ENCODE peak calls at places on chromosome 20, in seven cellular contexts. D is upper lobe of right lung, Z is left ventricle myocardium inferior, I is tibial nerve, T is dorsolateral prefrontal cortex, W is cardiac muscle cell, K is thoracic aorta. R is an unnamed sample. For H3K27me3, the result is how much of the 10 kb centered on the place peaks cover.

GRCh38 chr20:11851646-11852045 is 66.0 kb upstream of the BTBD3 start:
- DNase-seq in K (no peak), D (no peak), Z (no peak), T (no peak), W (no peak), I (no peak), R (no peak)

GRCh38 chr20:49433387-49433786 is 49.1 kb downstream of the KCNB1 start:
- DNase-seq in T (no peak), D (no peak), W (no peak), I (no peak), Z (no peak), K (no peak), R (no peak)

GRCh38 chr20:43909720-43910119 is 4.9 kb upstream of the TOX2 start:
- DNase-seq in W (no peak), Z (no peak), T (no peak), K (no peak), D (no peak), I (no peak), R (no peak)

GRCh38 chr20:42779216-42779615 is 410.5 kb downstream of the PTPRT start:
- DNase-seq in W (no peak), T (no peak), K (no peak), D (no peak), Z (no peak), I (no peak), R (no peak)

GRCh38 chr20:1429143-1429728 is 36.4 kb upstream of the FKBP1A start:
- DNase-seq in I (no peak), T (no peak), D (no peak), W (no peak), Z (no peak), K (no peak), R (no peak)

GRCh38 chr20:50121858-50122271 is 8.9 kb upstream of the UBE2V1 start:
- DNase-seq in D (peak), T (no peak), W (peak), I (no peak), K (no peak), Z (no peak), R (no peak)

GRCh38 chr20:49106332-49106731 is 60.2 kb downstream of the CSE1L start:
- DNase-seq in T (no peak), W (no peak), K (no peak), I (no peak), D (no peak), Z (no peak), R (no peak)

GRCh38 chr20:25676164-25676809 is 20.4 kb downstream of the ZNF337 start:
- DNase-seq in W (peak), D (no peak), I (no peak), Z (no peak), T (no peak), K (no peak), R (no peak)

GRCh38 chr20:38833154-38833856 is 27.8 kb downstream of the PPP1R16B start:
- DNase-seq in K (no peak), I (no peak), D (no peak), Z (no peak), W (no peak), T (no peak), R (no peak)

GRCh38 chr20:13231031-13231752 is 10.1 kb downstream of the ISM1 start:
- DNase-seq in T (no peak), K (no peak), I (no peak), Z (no peak), W (no peak), D (no peak), R (no peak)

GRCh38 chr20:54323227-54323734 is 115.4 kb downstream of the PFDN4 start:
- DNase-seq in K (no peak), Z (no peak), D (no peak), W (peak), T (no peak), I (no peak), R (no peak)

GRCh38 chr20:20487811-20488210 is 119.9 kb downstream of the INSM1 start:
- DNase-seq in K (no peak), D (no peak), Z (no peak), I (no peak), W (no peak), T (no peak), R (no peak)

GRCh38 chr20:13149371-13149770 is 71.7 kb upstream of the ISM1 start:
- DNase-seq in Z (no peak), D (no peak), T (no peak), I (no peak), W (no peak), K (no peak), R (no peak)

GRCh38 chr20:40497781-40498691 is 191.0 kb downstream of the MAFB start:
- DNase-seq in K (no peak), T (no peak), D (peak), Z (peak), W (peak), I (peak), R (peak)

GRCh38 chr20:24963672-24964517 is 14.8 kb downstream of the CST7 start:
- DNase-seq in I (no peak), D (peak), T (no peak), W (no peak), Z (no peak), K (no peak), R (no peak)

GRCh38 chr20:44747166-44748004 is 1.7 kb downstream of the KCNK15 start:
- DNase-seq in I (peak), D (peak), Z (peak), T (peak), W (peak), K (peak), R (peak)

GRCh38 chr20:33210371-33210770 is 6.8 kb upstream of the BPIFA3 start:
- DNase-seq in K (no peak), Z (no peak), W (no peak), I (no peak), T (no peak), D (no peak), R (no peak)

GRCh38 chr20:33217052-33217451 is at the start of gene BPIFA3:
- DNase-seq in D (no peak), W (no peak), K (no peak), I (no peak), T (no peak), Z (no peak), R (no peak)

GRCh38 chr20:33209789-33210188 is 7.4 kb upstream of the BPIFA3 start:
- DNase-seq in T (no peak), D (peak), K (no peak), I (peak), Z (peak), W (peak), R (no peak)

GRCh38 chr20:33211817-33212424 is 5.2 kb upstream of the BPIFA3 start:
- DNase-seq in I (no peak), K (no peak), W (peak), D (no peak), T (peak), Z (no peak), R (no peak)
- H3K27me3 ChIP-seq in I (under half), K (under half), W (under half), D (under half), T (under half), Z (half or more), R (under half)

GRCh38 chr20:36162272-36162966 is 7.9 kb downstream of the EPB41L1 start:
- DNase-seq in D (no peak), T (no peak), I (no peak), Z (no peak), W (no peak), K (no peak), R (no peak)
- TF ChIP-seq CTCF in D (no peak), T (no peak), I (no peak), Z (no peak), W (no peak), K (no peak), R (no peak)

GRCh38 chr20:64082126-64082638 is 2.0 kb downstream of the LKAAEAR1 start:
- DNase-seq in W (no peak), T (no peak), I (no peak), D (no peak), Z (no peak), K (no peak), R (no peak)
- H3K27me3 ChIP-seq in W (under half), T (under half), I (under half), D (under half), Z (under half), K (under half), R (under half)

GRCh38 chr20:9408422-9409300 is 105.7 kb upstream of the LAMP5 start:
- DNase-seq in K (no peak), T (no peak), D (no peak), I (no peak), W (peak), Z (no peak), R (no peak)

GRCh38 chr20:9411833-9412232 is 102.6 kb upstream of the LAMP5 start:
- DNase-seq in W (no peak), I (no peak), Z (no peak), D (no peak), K (no peak), T (no peak), R (no peak)

GRCh38 chr20:9407805-9408421 is 106.5 kb upstream of the LAMP5 start:
- DNase-seq in I (peak), W (peak), K (peak), T (no peak), Z (no peak), D (no peak), R (no peak)

GRCh38 chr20:9409981-9410380 is 104.4 kb upstream of the LAMP5 start:
- DNase-seq in D (no peak), W (peak), I (no peak), T (no peak), Z (no peak), K (no peak), R (no peak)

DNA sequence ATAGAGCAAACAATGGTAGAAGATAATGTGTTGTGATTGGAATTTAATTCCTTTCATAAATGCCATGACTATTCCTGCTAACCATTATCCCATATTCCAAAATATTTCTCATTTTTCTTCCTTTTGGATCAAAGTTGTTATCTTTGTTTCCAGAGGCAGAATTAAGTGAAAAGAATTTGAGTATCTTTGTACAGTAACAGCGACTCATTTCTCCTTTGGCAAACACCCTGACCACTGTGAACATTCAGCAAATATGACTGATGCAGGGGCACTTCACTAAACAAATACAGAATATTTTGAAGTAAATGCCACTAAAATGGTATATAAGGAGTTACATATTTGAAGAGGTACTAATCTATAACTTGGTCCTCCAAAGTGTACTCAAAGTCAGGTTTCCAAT is 105.0 kb upstream of the LAMP5 start:
- DNase-seq in Z (no peak), K (no peak), I (no peak), T (no peak), W (peak), D (no peak), R (no peak)
- TF ChIP-seq CTCF in Z (no peak), K (no peak), I (no peak), T (no peak), W (no peak), D (no peak), R (no peak)

GRCh38 chr20:57540889-57541288 is 15.9 kb upstream of the CTCFL start:
- DNase-seq in W (no peak), Z (no peak), K (no peak), I (no peak), D (no peak), T (no peak), R (no peak)
- H3K27me3 ChIP-seq in W (under half), Z (under half), K (under half), I (under half), D (under half), T (under half), R (under half)

GRCh38 chr20:4026093-4026601 is 10.8 kb upstream of the RNF24 start:
- DNase-seq in Z (no peak), D (no peak), K (no peak), T (no peak), I (no peak), W (peak), R (no peak)
- TF ChIP-seq CTCF in Z (peak), D (peak), K (peak), T (peak), I (no peak), W (peak), R (peak)

GRCh38 chr20:47762699-47763098 is 22.6 kb downstream of the SULF2 start:
- DNase-seq in W (peak), T (no peak), I (no peak), Z (no peak), D (no peak), K (no peak), R (no peak)
- H3K27me3 ChIP-seq in W (under half), T (under half), I (under half), Z (half or more), D (under half), K (under half), R (under half)